ENCODE peak calls at places on chromosome 3, in nine cellular contexts. One of them, this sample, is unnamed.

GRCh38 chr3:14634763-14635400 is 16.7 kb upstream of the CCDC174 start:
- DNase-seq in breast epithelium: no peak
- DNase-seq in iris pigment epithelial cell: peak
- DNase-seq in kidney tubule cell: peak
- DNase-seq in SK-N-SH: no peak
- DNase-seq in nephron progenitor cell: no peak
- DNase-seq in fibroblast of the conjunctiva: no peak
- DNase-seq in cardiac muscle cell: no peak
- DNase-seq in fibroblast of mammary gland: peak
- DNase-seq in this sample: no peak

GRCh38 chr3:69250014-69250413 is 127.6 kb upstream of the LMOD3 start:
- DNase-seq in cardiac muscle cell: peak
- DNase-seq in kidney tubule cell: peak
- DNase-seq in breast epithelium: no peak
- DNase-seq in nephron progenitor cell: peak
- DNase-seq in fibroblast of the conjunctiva: peak
- DNase-seq in SK-N-SH: no peak
- DNase-seq in iris pigment epithelial cell: peak
- DNase-seq in fibroblast of mammary gland: peak
- DNase-seq in this sample: no peak

GRCh38 chr3:52268036-52268435 is 10.4 kb downstream of the WDR82 start:
- DNase-seq in iris pigment epithelial cell: no peak
- DNase-seq in breast epithelium: no peak
- DNase-seq in SK-N-SH: no peak
- DNase-seq in fibroblast of mammary gland: no peak
- DNase-seq in cardiac muscle cell: no peak
- DNase-seq in kidney tubule cell: no peak
- DNase-seq in nephron progenitor cell: no peak
- DNase-seq in fibroblast of the conjunctiva: no peak
- DNase-seq in this sample: no peak

GRCh38 chr3:182533394-182533793 is 259.9 kb upstream of the ATP11B start:
- DNase-seq in fibroblast of the conjunctiva: no peak
- DNase-seq in SK-N-SH: no peak
- DNase-seq in iris pigment epithelial cell: no peak
- DNase-seq in cardiac muscle cell: peak
- DNase-seq in fibroblast of mammary gland: no peak
- DNase-seq in breast epithelium: no peak
- DNase-seq in kidney tubule cell: peak
- DNase-seq in nephron progenitor cell: no peak
- DNase-seq in this sample: no peak

GRCh38 chr3:43632269-43632733 is 10.5 kb upstream of the ANO10 start:
- DNase-seq in cardiac muscle cell: no peak
- DNase-seq in nephron progenitor cell: no peak
- DNase-seq in fibroblast of the conjunctiva: no peak
- DNase-seq in SK-N-SH: no peak
- DNase-seq in kidney tubule cell: peak
- DNase-seq in breast epithelium: no peak
- DNase-seq in fibroblast of mammary gland: peak
- DNase-seq in iris pigment epithelial cell: peak
- DNase-seq in this sample: no peak

GRCh38 chr3:123816673-123817207 is 67.4 kb downstream of the MYLK start:
- DNase-seq in kidney tubule cell: peak
- DNase-seq in breast epithelium: peak
- DNase-seq in nephron progenitor cell: no peak
- DNase-seq in fibroblast of the conjunctiva: no peak
- DNase-seq in SK-N-SH: no peak
- DNase-seq in fibroblast of mammary gland: peak
- DNase-seq in iris pigment epithelial cell: peak
- DNase-seq in cardiac muscle cell: no peak
- DNase-seq in this sample: no peak

GRCh38 chr3:186566772-186567071 is 417 bp downstream of the TBCCD1 start:
- DNase-seq in iris pigment epithelial cell: no peak
- DNase-seq in fibroblast of mammary gland: no peak
- DNase-seq in nephron progenitor cell: no peak
- DNase-seq in cardiac muscle cell: no peak
- DNase-seq in fibroblast of the conjunctiva: no peak
- DNase-seq in SK-N-SH: no peak
- DNase-seq in breast epithelium: no peak
- DNase-seq in kidney tubule cell: no peak
- DNase-seq in this sample: no peak

GRCh38 chr3:179672918-179673317 is 20.1 kb downstream of the USP13 start:
- DNase-seq in fibroblast of the conjunctiva: no peak
- DNase-seq in kidney tubule cell: no peak
- DNase-seq in cardiac muscle cell: no peak
- DNase-seq in iris pigment epithelial cell: no peak
- DNase-seq in SK-N-SH: no peak
- DNase-seq in breast epithelium: no peak
- DNase-seq in nephron progenitor cell: no peak
- DNase-seq in fibroblast of mammary gland: no peak
- DNase-seq in this sample: no peak

GRCh38 chr3:48399387-48400172 is 27.6 kb downstream of the FBXW12 start:
- DNase-seq in fibroblast of mammary gland: no peak
- DNase-seq in kidney tubule cell: peak
- DNase-seq in fibroblast of the conjunctiva: no peak
- DNase-seq in breast epithelium: peak
- DNase-seq in iris pigment epithelial cell: no peak
- DNase-seq in cardiac muscle cell: no peak
- DNase-seq in nephron progenitor cell: no peak
- DNase-seq in SK-N-SH: peak
- DNase-seq in this sample: no peak

This sample was measured in HCT116.